ENCODE peak calls at places on chromosomes 11 and 22, in nine cellular contexts. One of them, this sample, is unnamed.

GRCh38 chr22:45997077-45997774 is 20.3 kb upstream of the WNT7B start:
- DNase-seq in CD14-positive monocyte: peak; percentile 91
- DNase-seq in activated T-cell treated with anti-CD3 and anti-CD28 coated beads for 1 hour: no peak
- DNase-seq in cardiac muscle cell: peak; percentile 99
- DNase-seq in AG08395: peak; percentile 95
- DNase-seq in left cardiac atrium: peak; percentile 92
- DNase-seq in H9: peak; percentile 63
- DNase-seq in ascending aorta: peak; percentile 93
- DNase-seq in skeletal muscle cell: peak; percentile 91
- DNase-seq in this sample: peak; percentile 88

GRCh38 chr11:11415786-11416390 is 62.8 kb upstream of the CSNK2A3 start:
- DNase-seq in CD14-positive monocyte: no peak
- DNase-seq in activated T-cell treated with anti-CD3 and anti-CD28 coated beads for 1 hour: no peak
- DNase-seq in cardiac muscle cell: peak; percentile 46
- DNase-seq in AG08395: peak; percentile 64
- DNase-seq in left cardiac atrium: no peak
- DNase-seq in H9: no peak
- DNase-seq in ascending aorta: no peak
- DNase-seq in skeletal muscle cell: no peak
- DNase-seq in this sample: no peak

GRCh38 chr11:77191823-77192495 is 63.9 kb downstream of the MYO7A start:
- DNase-seq in CD14-positive monocyte: no peak
- DNase-seq in activated T-cell treated with anti-CD3 and anti-CD28 coated beads for 1 hour: peak; percentile 23
- DNase-seq in cardiac muscle cell: peak; percentile 64
- DNase-seq in AG08395: no peak
- DNase-seq in left cardiac atrium: no peak
- DNase-seq in H9: peak; percentile 97
- DNase-seq in ascending aorta: no peak
- DNase-seq in skeletal muscle cell: no peak
- DNase-seq in this sample: no peak

GRCh38 chr11:281486-282161 is 3.4 kb downstream of the NLRP6 start:
- DNase-seq in CD14-positive monocyte: no peak
- DNase-seq in activated T-cell treated with anti-CD3 and anti-CD28 coated beads for 1 hour: no peak
- DNase-seq in cardiac muscle cell: no peak
- DNase-seq in AG08395: no peak
- DNase-seq in left cardiac atrium: peak; percentile 19
- DNase-seq in H9: no peak
- DNase-seq in ascending aorta: no peak
- DNase-seq in skeletal muscle cell: no peak
- DNase-seq in this sample: no peak

GRCh38 chr11:114059278-114059983 is at the start of gene ZBTB16:
- DNase-seq in CD14-positive monocyte: peak; percentile 80
- DNase-seq in activated T-cell treated with anti-CD3 and anti-CD28 coated beads for 1 hour: peak; percentile 51
- DNase-seq in cardiac muscle cell: peak; percentile 94
- DNase-seq in AG08395: no peak
- DNase-seq in left cardiac atrium: peak; percentile 91
- DNase-seq in H9: peak; percentile 92
- DNase-seq in ascending aorta: peak; percentile 94
- DNase-seq in skeletal muscle cell: peak; percentile 77
- DNase-seq in this sample: no peak

GRCh38 chr11:114076974-114077373 is 17.5 kb downstream of the ZBTB16 start:
- DNase-seq in CD14-positive monocyte: no peak
- DNase-seq in activated T-cell treated with anti-CD3 and anti-CD28 coated beads for 1 hour: no peak
- DNase-seq in cardiac muscle cell: no peak
- DNase-seq in AG08395: no peak
- DNase-seq in left cardiac atrium: no peak
- DNase-seq in H9: no peak
- DNase-seq in ascending aorta: no peak
- DNase-seq in skeletal muscle cell: no peak
- DNase-seq in this sample: no peak

GRCh38 chr22:37742374-37743092 is 45.7 kb downstream of the TRIOBP start:
- DNase-seq in CD14-positive monocyte: peak; percentile 61
- DNase-seq in activated T-cell treated with anti-CD3 and anti-CD28 coated beads for 1 hour: no peak
- DNase-seq in cardiac muscle cell: peak; percentile 88
- DNase-seq in AG08395: peak; percentile 74
- DNase-seq in left cardiac atrium: no peak
- DNase-seq in H9: no peak
- DNase-seq in ascending aorta: no peak
- DNase-seq in skeletal muscle cell: peak; percentile 71
- DNase-seq in this sample: peak; percentile 67

GRCh38 chr11:15213471-15214231 is 98.9 kb downstream of the INSC start:
- DNase-seq in CD14-positive monocyte: no peak
- DNase-seq in activated T-cell treated with anti-CD3 and anti-CD28 coated beads for 1 hour: no peak
- DNase-seq in cardiac muscle cell: no peak
- DNase-seq in AG08395: no peak
- DNase-seq in left cardiac atrium: no peak
- DNase-seq in H9: no peak
- DNase-seq in ascending aorta: no peak
- DNase-seq in skeletal muscle cell: no peak
- DNase-seq in this sample: no peak

GRCh38 chr11:100863080-100863581 is 176.0 kb downstream of the ARHGAP42 start:
- DNase-seq in CD14-positive monocyte: no peak
- DNase-seq in activated T-cell treated with anti-CD3 and anti-CD28 coated beads for 1 hour: no peak
- DNase-seq in cardiac muscle cell: peak; percentile 88
- DNase-seq in AG08395: peak; percentile 76
- DNase-seq in left cardiac atrium: no peak
- DNase-seq in H9: no peak
- DNase-seq in ascending aorta: no peak
- DNase-seq in skeletal muscle cell: peak; percentile 91
- DNase-seq in this sample: no peak

GRCh38 chr11:75583710-75584658 is 21.9 kb downstream of the SERPINH1 start:
- DNase-seq in CD14-positive monocyte: no peak
- DNase-seq in activated T-cell treated with anti-CD3 and anti-CD28 coated beads for 1 hour: no peak
- DNase-seq in cardiac muscle cell: peak; percentile 92
- DNase-seq in AG08395: peak; percentile 73
- DNase-seq in left cardiac atrium: peak; percentile 81
- DNase-seq in H9: peak; percentile 82
- DNase-seq in ascending aorta: peak; percentile 85
- DNase-seq in skeletal muscle cell: no peak
- DNase-seq in this sample: no peak

GRCh38 chr22:24707477-24707816 is 67.1 kb downstream of the PIWIL3 start:
- DNase-seq in CD14-positive monocyte: no peak
- DNase-seq in activated T-cell treated with anti-CD3 and anti-CD28 coated beads for 1 hour: no peak
- DNase-seq in cardiac muscle cell: no peak
- DNase-seq in AG08395: no peak
- DNase-seq in left cardiac atrium: no peak
- DNase-seq in H9: peak; percentile 72
- DNase-seq in ascending aorta: no peak
- DNase-seq in skeletal muscle cell: no peak
- DNase-seq in this sample: no peak

GRCh38 chr22:44410396-44411056 is 87.5 kb downstream of the RTL6 start:
- DNase-seq in CD14-positive monocyte: no peak
- DNase-seq in activated T-cell treated with anti-CD3 and anti-CD28 coated beads for 1 hour: no peak
- DNase-seq in cardiac muscle cell: no peak
- DNase-seq in AG08395: no peak
- DNase-seq in left cardiac atrium: peak; percentile 43
- DNase-seq in H9: peak; percentile 24
- DNase-seq in ascending aorta: peak; percentile 48
- DNase-seq in skeletal muscle cell: no peak
- DNase-seq in this sample: no peak

GRCh38 chr11:120710354-120711187 is 199.0 kb downstream of the GRIK4 start:
- DNase-seq in CD14-positive monocyte: no peak
- DNase-seq in activated T-cell treated with anti-CD3 and anti-CD28 coated beads for 1 hour: no peak
- DNase-seq in cardiac muscle cell: peak; percentile 92
- DNase-seq in AG08395: peak; percentile 93
- DNase-seq in left cardiac atrium: peak; percentile 31
- DNase-seq in H9: peak; percentile 69
- DNase-seq in ascending aorta: no peak
- DNase-seq in skeletal muscle cell: peak; percentile 66
- DNase-seq in this sample: peak; percentile 89

GRCh38 chr11:9228086-9228485 is 37.1 kb downstream of the DENND5A start:
- DNase-seq in CD14-positive monocyte: no peak
- DNase-seq in activated T-cell treated with anti-CD3 and anti-CD28 coated beads for 1 hour: no peak
- DNase-seq in cardiac muscle cell: no peak
- DNase-seq in AG08395: no peak
- DNase-seq in left cardiac atrium: no peak
- DNase-seq in H9: peak; percentile 18
- DNase-seq in ascending aorta: no peak
- DNase-seq in skeletal muscle cell: no peak
- DNase-seq in this sample: no peak

This sample was measured in smooth muscle cell of the brain vasculature.